ENCODE peak calls at places on chromosomes 4 and X, in five cellular contexts. One of them, this sample, is unnamed.

GRCh38 chr4:173325007-173325736 is 9.0 kb downstream of the HMGB2 start:
- DNase-seq in K562: no peak
- DNase-seq in H1: no peak
- DNase-seq in GM12878: no peak
- DNase-seq in HepG2: no peak
- DNase-seq in this sample: no peak

GRCh38 chrX:112941209-112941788 is 100.7 kb upstream of the AMOT start:
- DNase-seq in K562: no peak
- DNase-seq in H1: no peak
- DNase-seq in GM12878: peak; percentile 32
- DNase-seq in HepG2: no peak
- DNase-seq in this sample: no peak

GRCh38 chr4:7002336-7002735 is 40.8 kb upstream of the TADA2B start:
- DNase-seq in K562: no peak
- DNase-seq in H1: no peak
- DNase-seq in GM12878: no peak
- DNase-seq in HepG2: no peak
- DNase-seq in this sample: no peak

GRCh38 chrX:39850630-39851152 is 247.1 kb downstream of the BCOR start:
- DNase-seq in K562: peak; percentile 75
- DNase-seq in H1: no peak
- DNase-seq in GM12878: no peak
- DNase-seq in HepG2: no peak
- DNase-seq in this sample: no peak

GRCh38 chr4:40471923-40472322 is 136.8 kb downstream of the CHRNA9 start:
- DNase-seq in K562: no peak
- DNase-seq in H1: no peak
- DNase-seq in GM12878: no peak
- DNase-seq in HepG2: no peak
- DNase-seq in this sample: no peak

GRCh38 chr4:183905081-183905592 is at the start of gene STOX2:
- DNase-seq in K562: no peak
- DNase-seq in H1: no peak
- DNase-seq in GM12878: no peak
- DNase-seq in HepG2: peak; percentile 26
- DNase-seq in this sample: no peak

GRCh38 chr4:11469900-11470708 is 41.4 kb upstream of the HS3ST1 start:
- DNase-seq in K562: no peak
- DNase-seq in H1: no peak
- DNase-seq in GM12878: peak; percentile 38
- DNase-seq in HepG2: no peak
- DNase-seq in this sample: no peak

GRCh38 chrX:107825698-107826285 is at the start of gene MID2:
- DNase-seq in K562: no peak
- DNase-seq in H1: no peak
- DNase-seq in GM12878: no peak
- DNase-seq in HepG2: no peak
- DNase-seq in this sample: peak; percentile 29

GRCh38 chr4:8403173-8403753 is 37.3 kb downstream of the ACOX3 start:
- DNase-seq in K562: peak; percentile 89
- DNase-seq in H1: peak; percentile 33
- DNase-seq in GM12878: no peak
- DNase-seq in HepG2: peak; percentile 48
- DNase-seq in this sample: peak; percentile 23

GRCh38 chr4:84501197-84501492 is 2.1 kb upstream of the NKX6-1 start:
- DNase-seq in K562: no peak
- DNase-seq in H1: no peak
- DNase-seq in GM12878: no peak
- DNase-seq in HepG2: no peak
- DNase-seq in this sample: no peak
- TF ChIP-seq EZH2 in K562: no peak
- TF ChIP-seq EZH2 in H1: peak; percentile 5
- TF ChIP-seq EZH2 in GM12878: no peak
- TF ChIP-seq EZH2 in HepG2: no peak
- TF ChIP-seq EZH2 in this sample: no peak

GRCh38 chr4:167873536-167873935 is 218.8 kb upstream of the ANXA10 start:
- DNase-seq in K562: no peak
- DNase-seq in H1: no peak
- DNase-seq in GM12878: no peak
- DNase-seq in HepG2: no peak
- DNase-seq in this sample: no peak

GRCh38 chr4:167867191-167867590 is 225.1 kb upstream of the ANXA10 start:
- DNase-seq in K562: no peak
- DNase-seq in H1: no peak
- DNase-seq in GM12878: no peak
- DNase-seq in HepG2: no peak
- DNase-seq in this sample: no peak

DNA sequence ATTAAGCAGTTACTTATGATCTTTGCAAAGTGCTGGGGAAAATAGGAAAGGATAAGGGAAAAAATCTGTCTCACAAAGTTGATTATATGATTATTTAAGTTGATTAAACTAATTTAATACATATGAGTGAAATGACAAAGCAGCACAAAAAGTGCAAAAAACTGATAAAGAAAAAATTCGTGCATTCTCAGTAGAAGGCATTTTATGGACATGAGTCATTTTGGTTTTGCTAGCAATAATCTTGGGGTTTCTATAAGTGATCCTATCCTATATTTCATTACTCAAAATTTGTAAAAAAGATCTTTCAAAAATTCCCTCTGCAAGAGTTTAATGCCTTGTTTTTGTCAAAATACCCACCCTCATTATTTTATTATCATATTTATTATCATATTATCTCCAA is 224.2 kb upstream of the ANXA10 start:
- DNase-seq in K562: no peak
- DNase-seq in H1: no peak
- DNase-seq in GM12878: no peak
- DNase-seq in HepG2: no peak
- DNase-seq in this sample: no peak
- TF ChIP-seq ZNF274 in K562: no peak
- TF ChIP-seq ZNF274 in H1: no peak
- TF ChIP-seq ZNF274 in GM12878: no peak
- TF ChIP-seq ZNF274 in HepG2: no peak
- TF ChIP-seq ZNF274 in this sample: no peak

DNA sequence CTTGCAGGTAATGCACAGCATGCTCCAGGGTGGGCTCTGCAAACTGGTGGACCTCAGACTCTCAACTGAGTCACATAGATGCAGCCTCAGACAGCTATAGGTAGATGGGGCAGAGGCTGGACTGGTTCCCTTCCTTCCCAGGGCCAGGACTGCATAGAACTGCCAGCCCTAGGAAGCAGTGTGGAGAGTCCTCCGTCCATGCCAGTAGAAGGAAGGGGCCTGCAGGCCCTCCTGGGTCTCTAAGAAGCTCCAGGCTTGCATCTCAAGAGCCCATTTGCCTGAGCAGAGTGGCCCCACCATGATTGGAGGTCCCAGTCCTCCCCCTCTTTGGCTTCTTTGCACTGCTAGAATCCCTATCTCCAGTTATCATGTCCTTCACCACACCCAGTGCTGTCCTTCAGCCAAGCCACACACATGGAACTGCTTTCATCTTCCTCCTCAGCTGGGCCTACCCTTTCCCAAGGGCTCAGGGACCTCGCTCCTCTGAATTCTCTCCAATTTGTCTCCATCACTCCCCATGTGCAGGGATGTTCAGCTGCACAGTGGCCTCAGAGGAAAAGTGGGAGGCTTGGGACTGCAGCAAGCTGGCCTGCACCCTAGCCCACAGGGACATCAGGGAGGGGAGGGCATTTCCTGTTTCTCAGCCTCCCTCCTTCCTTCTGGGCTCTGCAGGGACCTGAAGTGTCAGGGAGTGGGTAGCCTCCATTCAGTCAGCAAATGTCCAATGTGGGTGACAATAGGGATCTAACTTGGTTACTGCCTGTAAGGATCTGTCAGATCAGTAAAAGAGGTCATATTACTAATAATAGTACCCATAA is 146.0 kb downstream of the PJA1 start:
- DNase-seq in K562: no peak
- DNase-seq in H1: no peak
- DNase-seq in GM12878: no peak
- DNase-seq in HepG2: no peak
- DNase-seq in this sample: no peak
- TF ChIP-seq JUND in K562: no peak
- TF ChIP-seq JUND in H1: no peak
- TF ChIP-seq JUND in GM12878: no peak
- TF ChIP-seq JUND in HepG2: no peak
- TF ChIP-seq JUND in this sample: no peak

DNA sequence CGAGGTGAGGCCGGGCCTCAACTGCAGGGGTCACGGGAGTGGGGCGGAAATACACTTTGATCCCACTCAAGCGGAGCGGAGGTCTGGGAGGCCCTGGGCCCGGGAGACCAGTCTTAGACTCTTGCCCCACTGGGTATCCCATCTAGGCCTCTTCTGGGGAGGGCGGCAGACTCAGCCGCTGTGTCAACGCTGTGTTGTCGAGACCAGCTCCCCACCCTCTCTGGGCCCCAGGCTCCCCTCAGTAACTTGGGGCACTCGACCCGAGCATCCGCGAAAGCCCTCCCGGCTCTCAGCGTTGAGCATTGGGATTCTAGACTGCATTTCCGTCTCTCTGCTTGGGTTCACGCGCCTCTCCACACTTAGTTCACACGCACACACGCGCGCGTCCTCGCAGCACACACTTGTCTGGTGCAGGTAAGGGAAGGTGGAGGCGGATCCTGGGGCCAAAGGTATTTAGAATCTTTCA is 1.7 kb downstream of the NKX3-2 start:
- DNase-seq in K562: no peak
- DNase-seq in H1: no peak
- DNase-seq in GM12878: no peak
- DNase-seq in HepG2: no peak
- DNase-seq in this sample: no peak
- TF ChIP-seq EZH2 in K562: no peak
- TF ChIP-seq EZH2 in H1: peak; percentile 11
- TF ChIP-seq EZH2 in GM12878: no peak
- TF ChIP-seq EZH2 in HepG2: no peak
- TF ChIP-seq EZH2 in this sample: no peak

GRCh38 chr4:121705521-121705920 is 8.7 kb upstream of the ANXA5 start:
- DNase-seq in K562: no peak
- DNase-seq in H1: no peak
- DNase-seq in GM12878: no peak
- DNase-seq in HepG2: no peak
- DNase-seq in this sample: no peak

GRCh38 chr4:121702136-121702535 is 5.4 kb upstream of the ANXA5 start:
- DNase-seq in K562: no peak
- DNase-seq in H1: no peak
- DNase-seq in GM12878: no peak
- DNase-seq in HepG2: no peak
- DNase-seq in this sample: no peak

GRCh38 chr4:121709766-121710405 is 13.1 kb upstream of the ANXA5 start:
- DNase-seq in K562: no peak
- DNase-seq in H1: no peak
- DNase-seq in GM12878: no peak
- DNase-seq in HepG2: no peak
- DNase-seq in this sample: no peak

GRCh38 chr4:121707344-121707743 is 10.6 kb upstream of the ANXA5 start:
- DNase-seq in K562: no peak
- DNase-seq in H1: no peak
- DNase-seq in GM12878: no peak
- DNase-seq in HepG2: no peak
- DNase-seq in this sample: no peak

GRCh38 chr4:121706595-121707021 is 9.8 kb upstream of the ANXA5 start:
- DNase-seq in K562: no peak
- DNase-seq in H1: no peak
- DNase-seq in GM12878: no peak
- DNase-seq in HepG2: no peak
- DNase-seq in this sample: no peak
- TF ChIP-seq ZNF274 in K562: no peak
- TF ChIP-seq ZNF274 in H1: no peak
- TF ChIP-seq ZNF274 in GM12878: no peak
- TF ChIP-seq ZNF274 in HepG2: no peak
- TF ChIP-seq ZNF274 in this sample: no peak

DNA sequence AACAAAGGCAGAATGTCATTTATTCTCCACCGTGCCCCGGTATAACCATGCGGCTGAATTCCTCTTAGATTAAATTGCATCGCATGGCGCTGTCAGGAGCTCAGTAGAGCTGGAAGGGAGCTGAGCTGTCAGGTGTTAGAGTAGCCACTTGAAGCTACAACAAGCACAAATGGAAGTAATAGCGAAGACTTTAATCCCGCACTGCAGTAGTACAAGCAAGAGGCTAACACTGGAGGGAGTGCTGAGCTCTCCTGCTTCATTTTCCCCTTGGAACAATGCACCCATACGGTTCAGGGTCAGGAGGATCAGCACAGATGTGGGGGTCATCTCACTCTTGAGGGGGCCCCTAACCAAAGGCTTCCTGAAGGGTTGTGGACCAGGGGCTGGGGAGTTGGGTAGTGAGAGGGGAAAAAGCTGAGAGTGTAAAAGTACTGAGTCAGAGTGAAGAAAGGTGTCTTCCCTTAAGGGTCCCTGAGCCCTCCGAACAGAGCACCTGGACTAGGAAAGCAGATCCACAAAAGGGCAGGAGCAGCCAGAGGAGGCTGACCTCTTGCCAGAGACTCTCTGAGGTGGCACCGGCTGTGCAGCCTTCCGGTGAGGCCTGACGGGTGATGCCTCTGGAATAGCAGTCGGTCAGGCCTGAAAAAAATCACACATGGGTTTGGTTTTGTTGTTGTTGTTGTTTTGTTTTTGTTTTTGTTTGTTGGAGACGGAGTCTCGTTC is 36.0 kb upstream of the CBR4 start:
- DNase-seq in K562: no peak
- DNase-seq in H1: no peak
- DNase-seq in GM12878: no peak
- DNase-seq in HepG2: no peak
- DNase-seq in this sample: no peak
- TF ChIP-seq JUND in K562: no peak
- TF ChIP-seq JUND in H1: no peak
- TF ChIP-seq JUND in GM12878: no peak
- TF ChIP-seq JUND in HepG2: no peak
- TF ChIP-seq JUND in this sample: no peak

GRCh38 chrX:53319614-53320542 is 38.5 kb upstream of the IQSEC2 start:
- DNase-seq in K562: no peak
- DNase-seq in H1: no peak
- DNase-seq in GM12878: no peak
- DNase-seq in HepG2: no peak
- DNase-seq in this sample: no peak
- TF ChIP-seq EZH2 in K562: no peak
- TF ChIP-seq EZH2 in H1: no peak
- TF ChIP-seq EZH2 in GM12878: no peak
- TF ChIP-seq EZH2 in HepG2: no peak
- TF ChIP-seq EZH2 in this sample: no peak

DNA sequence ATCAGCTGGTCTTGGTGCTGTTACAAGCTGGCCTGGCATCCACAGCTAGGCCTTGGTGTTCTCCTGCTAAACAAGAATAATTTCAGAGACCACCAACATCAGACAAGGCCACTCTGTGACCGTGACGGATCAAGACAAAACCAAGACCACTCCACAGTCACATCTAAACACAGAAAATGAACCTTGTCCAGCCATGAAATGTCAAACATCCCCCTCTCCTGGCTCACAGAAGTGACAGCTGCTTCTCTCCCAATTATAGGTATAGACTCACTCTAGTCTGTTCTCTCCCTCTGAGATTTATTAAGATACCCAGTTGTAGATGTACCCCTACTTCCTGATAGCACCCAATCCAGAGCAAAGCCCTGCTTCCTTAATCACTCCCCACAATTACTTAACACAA is 40.4 kb downstream of the EFHC2 start:
- DNase-seq in K562: no peak
- DNase-seq in H1: no peak
- DNase-seq in GM12878: no peak
- DNase-seq in HepG2: no peak
- DNase-seq in this sample: no peak
- TF ChIP-seq ZNF274 in K562: no peak
- TF ChIP-seq ZNF274 in H1: no peak
- TF ChIP-seq ZNF274 in GM12878: no peak
- TF ChIP-seq ZNF274 in HepG2: no peak
- TF ChIP-seq ZNF274 in this sample: no peak